ENCODE peak calls at places on chromosomes 5 and 9, in five cellular contexts. One of them, this sample, is unnamed.

GRCh38 chr9:5435912-5436311 is 1.8 kb downstream of the PLGRKT start:
- DNase-seq in H9: no peak
- DNase-seq in T follicular helper cell: no peak
- DNase-seq in endothelial cell: no peak
- DNase-seq in astrocyte of the cerebellum: no peak
- DNase-seq in this sample: no peak

GRCh38 chr9:90189306-90189705 is 453.3 kb downstream of the DIRAS2 start:
- DNase-seq in H9: no peak
- DNase-seq in T follicular helper cell: no peak
- DNase-seq in endothelial cell: no peak
- DNase-seq in astrocyte of the cerebellum: no peak
- DNase-seq in this sample: no peak

GRCh38 chr5:173242675-173243085 is 7.7 kb upstream of the NKX2-5 start:
- DNase-seq in H9: peak
- DNase-seq in T follicular helper cell: no peak
- DNase-seq in endothelial cell: peak
- DNase-seq in astrocyte of the cerebellum: no peak
- DNase-seq in this sample: no peak

GRCh38 chr9:20304001-20304400 is 318.3 kb downstream of the MLLT3 start:
- DNase-seq in H9: no peak
- DNase-seq in T follicular helper cell: no peak
- DNase-seq in endothelial cell: no peak
- DNase-seq in astrocyte of the cerebellum: no peak
- DNase-seq in this sample: no peak

GRCh38 chr5:168364151-168364661 is 72.8 kb downstream of the WWC1 start:
- DNase-seq in H9: no peak
- DNase-seq in T follicular helper cell: no peak
- DNase-seq in endothelial cell: no peak
- DNase-seq in astrocyte of the cerebellum: peak
- DNase-seq in this sample: no peak

GRCh38 chr9:121929893-121930875 is 162.9 kb downstream of the TTLL11 start:
- DNase-seq in H9: peak
- DNase-seq in T follicular helper cell: no peak
- DNase-seq in endothelial cell: peak
- DNase-seq in astrocyte of the cerebellum: no peak
- DNase-seq in this sample: no peak

GRCh38 chr5:176365663-176366574 is 632 bp downstream of the ARL10 start:
- DNase-seq in H9: peak
- DNase-seq in T follicular helper cell: no peak
- DNase-seq in endothelial cell: peak
- DNase-seq in astrocyte of the cerebellum: no peak
- DNase-seq in this sample: no peak

GRCh38 chr5:40221796-40222195 is 457.9 kb upstream of the PTGER4 start:
- DNase-seq in H9: no peak
- DNase-seq in T follicular helper cell: no peak
- DNase-seq in endothelial cell: no peak
- DNase-seq in astrocyte of the cerebellum: peak
- DNase-seq in this sample: no peak